ENCODE peak calls at places on chromosomes 5 and 9, in five cellular contexts. P is effector memory CD4-positive, alpha-beta T cell; D is M059J; C is GDM1; H is sigmoid colon. Y is an unnamed sample.

GRCh38 chr9:96015876-96016686 is 140.6 kb downstream of the ERCC6L2 start:
- DNase-seq in P (no peak), D (peak), C (no peak), H (no peak), Y (no peak)

GRCh38 chr9:90767523-90768100 is 34.0 kb upstream of the SYK start:
- DNase-seq in P (no peak), D (no peak), C (no peak), H (no peak), Y (no peak)

GRCh38 chr5:78005021-78005785 is 229.1 kb upstream of the TBCA start:
- DNase-seq in P (no peak), D (peak), C (no peak), H (no peak), Y (no peak)

GRCh38 chr5:96333397-96333790 is 99.7 kb downstream of the PCSK1 start:
- DNase-seq in P (no peak), D (no peak), C (no peak), H (no peak), Y (no peak)

GRCh38 chr9:15837079-15837679 is 284.3 kb downstream of the CCDC171 start:
- DNase-seq in P (no peak), D (peak), C (peak), H (no peak), Y (peak)

GRCh38 chr5:173296737-173297676 is 31.2 kb downstream of the STC2 start:
- DNase-seq in P (no peak), D (no peak), C (no peak), H (no peak), Y (no peak)

GRCh38 chr5:67094476-67095300 is 101.9 kb downstream of the CD180 start:
- DNase-seq in P (no peak), D (peak), C (no peak), H (no peak), Y (no peak)

GRCh38 chr5:174409971-174410370 is 314.4 kb upstream of the MSX2 start:
- DNase-seq in P (no peak), D (peak), C (no peak), H (no peak), Y (no peak)